ENCODE peak calls at places on chromosomes 12 and 14, in five cellular contexts. One of them, this sample, is unnamed. For H3K36me3 and H3K4me1, the result is how much of the 10 kb centered on the place peaks cover.

GRCh38 chr14:68230941-68231717 is 411.6 kb downstream of the RAD51B start:
- DNase-seq in heart right ventricle: no peak
- DNase-seq in SK-N-SH: no peak
- DNase-seq in pancreas: peak
- DNase-seq in GM23338: peak
- DNase-seq in this sample: no peak

GRCh38 chr14:35944847-35945246 is 118.7 kb downstream of the BRMS1L start:
- DNase-seq in heart right ventricle: no peak
- DNase-seq in SK-N-SH: peak
- DNase-seq in pancreas: no peak
- DNase-seq in GM23338: peak
- DNase-seq in this sample: peak

GRCh38 chr14:32217301-32217700 is 14.2 kb upstream of the RNU6-8 start:
- DNase-seq in heart right ventricle: no peak
- DNase-seq in SK-N-SH: peak
- DNase-seq in pancreas: no peak
- DNase-seq in GM23338: no peak
- DNase-seq in this sample: no peak

GRCh38 chr14:22190411-22191191 is 398.4 kb downstream of the DAD1 start:
- DNase-seq in heart right ventricle: no peak
- DNase-seq in SK-N-SH: no peak
- DNase-seq in pancreas: no peak
- DNase-seq in GM23338: no peak
- DNase-seq in this sample: no peak

GRCh38 chr12:110354172-110354780 is 49.2 kb downstream of the ANAPC7 start:
- DNase-seq in heart right ventricle: no peak
- DNase-seq in SK-N-SH: no peak
- DNase-seq in pancreas: no peak
- DNase-seq in GM23338: no peak
- DNase-seq in this sample: no peak

GRCh38 chr14:90301580-90302181 is 30.1 kb downstream of the NRDE2 start:
- DNase-seq in heart right ventricle: no peak
- DNase-seq in SK-N-SH: peak
- DNase-seq in pancreas: no peak
- DNase-seq in GM23338: peak
- DNase-seq in this sample: no peak

GRCh38 chr12:32002848-32003493 is 43.8 kb downstream of the RESF1 start:
- DNase-seq in heart right ventricle: no peak
- DNase-seq in SK-N-SH: no peak
- DNase-seq in pancreas: no peak
- DNase-seq in GM23338: no peak
- DNase-seq in this sample: no peak

GRCh38 chr14:51219473-51220448 is 20.3 kb upstream of the TMX1 start:
- DNase-seq in heart right ventricle: no peak
- DNase-seq in SK-N-SH: no peak
- DNase-seq in pancreas: no peak
- DNase-seq in GM23338: peak
- DNase-seq in this sample: no peak

GRCh38 chr12:107983871-107984480 is 145.1 kb upstream of the WSCD2 start:
- DNase-seq in heart right ventricle: no peak
- DNase-seq in SK-N-SH: no peak
- DNase-seq in pancreas: no peak
- DNase-seq in GM23338: no peak
- DNase-seq in this sample: no peak

GRCh38 chr12:2894961-2895360 is 4.3 kb downstream of the TULP3 start:
- DNase-seq in heart right ventricle: no peak
- DNase-seq in SK-N-SH: peak
- DNase-seq in pancreas: no peak
- DNase-seq in GM23338: peak
- DNase-seq in this sample: no peak

GRCh38 chr14:39974036-39974435 is 541.8 kb upstream of the FBXO33 start:
- DNase-seq in heart right ventricle: no peak
- DNase-seq in SK-N-SH: no peak
- DNase-seq in pancreas: no peak
- DNase-seq in GM23338: no peak
- DNase-seq in this sample: no peak

GRCh38 chr12:20731274-20731673 is 36.1 kb downstream of the SLCO1C1 start:
- DNase-seq in heart right ventricle: no peak
- DNase-seq in SK-N-SH: no peak
- DNase-seq in pancreas: no peak
- DNase-seq in GM23338: no peak
- DNase-seq in this sample: no peak

GRCh38 chr14:75427482-75428229 is at the start of gene JDP2:
- DNase-seq in heart right ventricle: peak
- DNase-seq in SK-N-SH: peak
- DNase-seq in pancreas: peak
- DNase-seq in GM23338: peak
- DNase-seq in this sample: peak

GRCh38 chr12:41983896-41984295 is 160.8 kb downstream of the GXYLT1 start:
- DNase-seq in heart right ventricle: no peak
- DNase-seq in SK-N-SH: peak
- DNase-seq in pancreas: no peak
- DNase-seq in GM23338: no peak
- DNase-seq in this sample: no peak

GRCh38 chr14:99234366-99234765 is 37.6 kb downstream of the BCL11B start:
- DNase-seq in heart right ventricle: no peak
- DNase-seq in SK-N-SH: no peak
- DNase-seq in pancreas: no peak
- DNase-seq in GM23338: no peak
- DNase-seq in this sample: no peak
- H3K36me3 ChIP-seq in heart right ventricle: under half
- H3K36me3 ChIP-seq in SK-N-SH: under half
- H3K36me3 ChIP-seq in pancreas: under half
- H3K36me3 ChIP-seq in GM23338: under half
- H3K36me3 ChIP-seq in this sample: under half

DNA sequence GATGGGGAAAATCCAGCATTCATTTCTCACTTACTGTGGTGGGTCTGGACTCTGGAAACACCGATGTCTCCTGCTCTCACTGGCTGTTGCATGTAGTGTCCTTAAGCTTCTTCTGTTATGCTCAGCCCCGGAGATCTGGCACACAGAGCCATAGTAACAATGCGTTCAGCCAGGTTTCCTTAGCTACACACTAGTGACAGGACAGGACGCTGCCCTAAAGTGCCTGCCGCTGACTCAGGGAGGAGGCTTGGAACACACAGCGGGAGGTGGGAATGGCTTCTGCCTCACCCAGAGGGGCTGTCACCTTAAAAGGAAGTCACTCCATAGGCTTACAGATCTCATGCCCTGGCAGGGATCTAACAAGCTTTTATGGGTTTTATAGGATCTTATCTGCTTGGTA is 95.4 kb upstream of the LMNTD1 start:
- DNase-seq in heart right ventricle: peak
- DNase-seq in SK-N-SH: peak
- DNase-seq in pancreas: peak
- DNase-seq in GM23338: peak
- DNase-seq in this sample: peak
- H3K4me3 ChIP-seq in heart right ventricle: no peak
- H3K4me3 ChIP-seq in SK-N-SH: peak
- H3K4me3 ChIP-seq in pancreas: no peak
- H3K4me3 ChIP-seq in GM23338: no peak
- H3K4me3 ChIP-seq in this sample: no peak

GRCh38 chr14:92460916-92461579 is 52.5 kb upstream of the RIN3 start:
- DNase-seq in heart right ventricle: peak
- DNase-seq in SK-N-SH: no peak
- DNase-seq in pancreas: no peak
- DNase-seq in GM23338: peak
- DNase-seq in this sample: no peak

GRCh38 chr14:92460541-92460915 is 53.1 kb upstream of the RIN3 start:
- DNase-seq in heart right ventricle: no peak
- DNase-seq in SK-N-SH: no peak
- DNase-seq in pancreas: no peak
- DNase-seq in GM23338: no peak
- DNase-seq in this sample: no peak

GRCh38 chr14:92458959-92459478 is 54.6 kb upstream of the RIN3 start:
- DNase-seq in heart right ventricle: no peak
- DNase-seq in SK-N-SH: no peak
- DNase-seq in pancreas: no peak
- DNase-seq in GM23338: no peak
- DNase-seq in this sample: no peak

GRCh38 chr14:92458136-92458958 is 55.2 kb upstream of the RIN3 start:
- DNase-seq in heart right ventricle: no peak
- DNase-seq in SK-N-SH: no peak
- DNase-seq in pancreas: no peak
- DNase-seq in GM23338: no peak
- DNase-seq in this sample: no peak

DNA sequence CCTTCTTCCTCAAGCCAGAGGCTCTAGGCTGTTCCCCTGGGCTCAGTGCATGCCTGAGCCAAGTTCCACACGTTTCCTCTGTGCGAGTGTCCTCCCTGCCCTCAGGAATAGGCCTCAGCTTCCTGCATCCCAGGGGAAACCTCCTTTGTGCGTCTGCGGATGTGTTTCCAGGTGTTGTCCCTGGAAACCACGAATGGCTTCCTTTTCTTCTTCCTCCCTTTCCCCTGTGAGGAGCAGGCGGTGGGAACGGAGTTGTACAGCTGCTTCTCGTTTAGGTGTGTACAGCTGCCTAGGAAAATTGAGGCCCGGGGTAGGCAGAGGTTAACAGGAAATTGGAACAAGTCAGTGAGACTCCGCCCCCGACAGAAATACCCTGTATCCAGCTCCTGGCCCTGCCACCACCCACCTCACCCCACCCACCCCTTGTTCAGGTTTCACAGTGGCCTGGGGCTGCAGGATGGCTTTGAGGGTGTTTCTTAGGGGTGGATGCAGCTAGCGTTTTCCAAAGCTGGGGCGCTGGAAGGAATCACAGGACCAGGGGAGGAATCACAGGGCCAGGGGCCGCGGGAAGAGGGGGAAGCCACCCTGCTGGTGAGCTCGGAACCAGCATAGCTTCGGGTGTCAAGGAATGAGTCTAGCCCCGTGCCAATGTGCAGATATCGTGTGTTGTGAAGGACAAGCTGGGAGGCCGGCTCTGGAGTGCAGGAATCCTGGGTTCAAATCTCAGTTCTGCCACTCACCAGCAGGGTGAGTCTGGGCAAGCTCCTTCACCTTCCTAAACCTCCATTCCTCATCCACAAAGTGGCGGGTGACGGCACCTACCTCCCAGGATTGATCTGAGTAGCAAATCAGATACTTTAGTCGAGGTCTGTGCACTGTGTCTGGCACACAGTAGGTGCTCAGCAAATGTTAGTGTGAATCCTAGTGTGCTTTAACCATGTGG is 53.8 kb upstream of the RIN3 start:
- DNase-seq in heart right ventricle: peak
- DNase-seq in SK-N-SH: no peak
- DNase-seq in pancreas: no peak
- DNase-seq in GM23338: no peak
- DNase-seq in this sample: no peak
- H3K4me1 ChIP-seq in heart right ventricle: under half
- H3K4me1 ChIP-seq in SK-N-SH: under half
- H3K4me1 ChIP-seq in pancreas: under half
- H3K4me1 ChIP-seq in GM23338: under half
- H3K4me1 ChIP-seq in this sample: under half

GRCh38 chr12:118035194-118036041 is 18.9 kb downstream of the RFC5 start:
- DNase-seq in heart right ventricle: no peak
- DNase-seq in SK-N-SH: peak
- DNase-seq in pancreas: no peak
- DNase-seq in GM23338: no peak
- DNase-seq in this sample: peak
- H3K36me3 ChIP-seq in heart right ventricle: half or more
- H3K36me3 ChIP-seq in SK-N-SH: half or more
- H3K36me3 ChIP-seq in pancreas: under half
- H3K36me3 ChIP-seq in GM23338: half or more
- H3K36me3 ChIP-seq in this sample: half or more

GRCh38 chr12:120500577-120500976 is 4.7 kb downstream of the DYNLL1 start:
- DNase-seq in heart right ventricle: no peak
- DNase-seq in SK-N-SH: no peak
- DNase-seq in pancreas: no peak
- DNase-seq in GM23338: no peak
- DNase-seq in this sample: no peak

GRCh38 chr12:120508537-120508936 is 12.6 kb downstream of the DYNLL1 start:
- DNase-seq in heart right ventricle: no peak
- DNase-seq in SK-N-SH: no peak
- DNase-seq in pancreas: no peak
- DNase-seq in GM23338: no peak
- DNase-seq in this sample: no peak

GRCh38 chr12:120498870-120499515 is 3.1 kb downstream of the DYNLL1 start:
- DNase-seq in heart right ventricle: no peak
- DNase-seq in SK-N-SH: no peak
- DNase-seq in pancreas: no peak
- DNase-seq in GM23338: peak
- DNase-seq in this sample: no peak

DNA sequence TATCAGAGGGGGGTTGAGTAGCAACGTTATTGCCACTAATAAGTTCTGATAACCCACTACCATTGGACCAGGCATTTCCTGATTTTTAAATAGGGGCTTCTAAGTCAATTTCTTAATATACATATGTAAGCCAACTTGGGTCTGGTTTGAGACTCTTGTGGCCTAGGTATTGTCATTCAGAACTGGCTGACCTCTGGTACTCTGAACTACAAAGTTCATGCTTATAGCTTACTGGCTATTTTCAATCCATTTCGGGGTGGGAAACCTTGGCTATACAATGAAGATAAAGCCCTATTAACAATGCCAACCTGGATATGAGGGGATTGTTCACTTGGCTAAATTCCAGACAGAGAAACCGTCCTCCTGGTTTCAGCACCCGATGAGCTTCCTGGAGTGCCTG is 8.7 kb downstream of the DYNLL1 start:
- DNase-seq in heart right ventricle: no peak
- DNase-seq in SK-N-SH: no peak
- DNase-seq in pancreas: no peak
- DNase-seq in GM23338: peak
- DNase-seq in this sample: no peak
- H3K4me3 ChIP-seq in heart right ventricle: no peak
- H3K4me3 ChIP-seq in SK-N-SH: no peak
- H3K4me3 ChIP-seq in pancreas: no peak
- H3K4me3 ChIP-seq in GM23338: peak
- H3K4me3 ChIP-seq in this sample: no peak

GRCh38 chr12:48024735-48025134 is 20.5 kb upstream of the COL2A1 start:
- DNase-seq in heart right ventricle: no peak
- DNase-seq in SK-N-SH: no peak
- DNase-seq in pancreas: no peak
- DNase-seq in GM23338: no peak
- DNase-seq in this sample: no peak
- H3K4me1 ChIP-seq in heart right ventricle: under half
- H3K4me1 ChIP-seq in SK-N-SH: under half
- H3K4me1 ChIP-seq in pancreas: under half
- H3K4me1 ChIP-seq in GM23338: under half
- H3K4me1 ChIP-seq in this sample: under half

GRCh38 chr12:54977857-54978256 is 6.7 kb downstream of the TESPA1 start:
- DNase-seq in heart right ventricle: no peak
- DNase-seq in SK-N-SH: no peak
- DNase-seq in pancreas: no peak
- DNase-seq in GM23338: no peak
- DNase-seq in this sample: no peak
- H3K36me3 ChIP-seq in heart right ventricle: under half
- H3K36me3 ChIP-seq in SK-N-SH: under half
- H3K36me3 ChIP-seq in pancreas: under half
- H3K36me3 ChIP-seq in GM23338: under half
- H3K36me3 ChIP-seq in this sample: under half

GRCh38 chr12:58871557-58871956 is 48.7 kb downstream of the LRIG3 start:
- DNase-seq in heart right ventricle: no peak
- DNase-seq in SK-N-SH: no peak
- DNase-seq in pancreas: no peak
- DNase-seq in GM23338: no peak
- DNase-seq in this sample: no peak
- H3K4me3 ChIP-seq in heart right ventricle: no peak
- H3K4me3 ChIP-seq in SK-N-SH: peak
- H3K4me3 ChIP-seq in pancreas: no peak
- H3K4me3 ChIP-seq in GM23338: no peak
- H3K4me3 ChIP-seq in this sample: no peak

This sample was measured in transverse colon.